ENCODE peak calls at places on chromosome 20, in five cellular contexts. One of them, this sample, is unnamed.

GRCh38 chr20:41854765-41855164 is 236.6 kb upstream of the CHD6 start:
- DNase-seq in nephron progenitor cell: no peak
- DNase-seq in psoas muscle: no peak
- DNase-seq in astrocyte: no peak
- DNase-seq in activated CD8-positive, alpha-beta T cell treated with anti-CD3 and anti-CD28 coated beads for 36 hours: no peak
- DNase-seq in this sample: no peak

GRCh38 chr20:47319517-47320252 is 36.8 kb downstream of the ZMYND8 start:
- DNase-seq in nephron progenitor cell: peak; percentile 10
- DNase-seq in psoas muscle: no peak
- DNase-seq in astrocyte: peak; percentile 85
- DNase-seq in activated CD8-positive, alpha-beta T cell treated with anti-CD3 and anti-CD28 coated beads for 36 hours: no peak
- DNase-seq in this sample: no peak

GRCh38 chr20:41627001-41627400 is 8.8 kb upstream of the CHD6 start:
- DNase-seq in nephron progenitor cell: no peak
- DNase-seq in psoas muscle: no peak
- DNase-seq in astrocyte: no peak
- DNase-seq in activated CD8-positive, alpha-beta T cell treated with anti-CD3 and anti-CD28 coated beads for 36 hours: no peak
- DNase-seq in this sample: no peak

GRCh38 chr20:56515657-56516381 is 8.7 kb upstream of the FAM209A start:
- DNase-seq in nephron progenitor cell: no peak
- DNase-seq in psoas muscle: no peak
- DNase-seq in astrocyte: no peak
- DNase-seq in activated CD8-positive, alpha-beta T cell treated with anti-CD3 and anti-CD28 coated beads for 36 hours: no peak
- DNase-seq in this sample: no peak

GRCh38 chr20:19423892-19424620 is 211.6 kb downstream of the SLC24A3 start:
- DNase-seq in nephron progenitor cell: no peak
- DNase-seq in psoas muscle: no peak
- DNase-seq in astrocyte: no peak
- DNase-seq in activated CD8-positive, alpha-beta T cell treated with anti-CD3 and anti-CD28 coated beads for 36 hours: no peak
- DNase-seq in this sample: no peak

GRCh38 chr20:53718142-53718481 is 124.5 kb upstream of the ZNF217 start:
- DNase-seq in nephron progenitor cell: no peak
- DNase-seq in psoas muscle: no peak
- DNase-seq in astrocyte: no peak
- DNase-seq in activated CD8-positive, alpha-beta T cell treated with anti-CD3 and anti-CD28 coated beads for 36 hours: no peak
- DNase-seq in this sample: no peak

GRCh38 chr20:11686900-11687543 is 230.7 kb upstream of the BTBD3 start:
- DNase-seq in nephron progenitor cell: peak; percentile 14
- DNase-seq in psoas muscle: peak; percentile 51
- DNase-seq in astrocyte: peak; percentile 1
- DNase-seq in activated CD8-positive, alpha-beta T cell treated with anti-CD3 and anti-CD28 coated beads for 36 hours: no peak
- DNase-seq in this sample: peak; percentile 49

GRCh38 chr20:35663516-35663812 is 1.2 kb downstream of the CPNE1 start:
- DNase-seq in nephron progenitor cell: no peak
- DNase-seq in psoas muscle: no peak
- DNase-seq in astrocyte: peak; percentile 25
- DNase-seq in activated CD8-positive, alpha-beta T cell treated with anti-CD3 and anti-CD28 coated beads for 36 hours: no peak
- DNase-seq in this sample: no peak

GRCh38 chr20:8722277-8722928 is 346.5 kb upstream of the PLCB4 start:
- DNase-seq in nephron progenitor cell: peak; percentile 45
- DNase-seq in psoas muscle: no peak
- DNase-seq in astrocyte: peak; percentile 48
- DNase-seq in activated CD8-positive, alpha-beta T cell treated with anti-CD3 and anti-CD28 coated beads for 36 hours: peak; percentile 32
- DNase-seq in this sample: peak; percentile 22

GRCh38 chr20:54078296-54078695 is 7.9 kb upstream of the BCAS1 start:
- DNase-seq in nephron progenitor cell: no peak
- DNase-seq in psoas muscle: no peak
- DNase-seq in astrocyte: no peak
- DNase-seq in activated CD8-positive, alpha-beta T cell treated with anti-CD3 and anti-CD28 coated beads for 36 hours: peak; percentile 57
- DNase-seq in this sample: no peak

GRCh38 chr20:58650181-58650775 is 805 bp upstream of the STX16 start:
- DNase-seq in nephron progenitor cell: peak; percentile 54
- DNase-seq in psoas muscle: no peak
- DNase-seq in astrocyte: no peak
- DNase-seq in activated CD8-positive, alpha-beta T cell treated with anti-CD3 and anti-CD28 coated beads for 36 hours: peak; percentile 52
- DNase-seq in this sample: peak; percentile 31

GRCh38 chr20:3072530-3073250 is 1.3 kb downstream of the OXT start:
- DNase-seq in nephron progenitor cell: no peak
- DNase-seq in psoas muscle: no peak
- DNase-seq in astrocyte: no peak
- DNase-seq in activated CD8-positive, alpha-beta T cell treated with anti-CD3 and anti-CD28 coated beads for 36 hours: no peak
- DNase-seq in this sample: no peak

GRCh38 chr20:50395914-50396488 is 114.2 kb upstream of the PTPN1 start:
- DNase-seq in nephron progenitor cell: no peak
- DNase-seq in psoas muscle: no peak
- DNase-seq in astrocyte: no peak
- DNase-seq in activated CD8-positive, alpha-beta T cell treated with anti-CD3 and anti-CD28 coated beads for 36 hours: no peak
- DNase-seq in this sample: no peak

GRCh38 chr20:19691125-19691524 is 66.9 kb upstream of the RIN2 start:
- DNase-seq in nephron progenitor cell: no peak
- DNase-seq in psoas muscle: no peak
- DNase-seq in astrocyte: no peak
- DNase-seq in activated CD8-positive, alpha-beta T cell treated with anti-CD3 and anti-CD28 coated beads for 36 hours: no peak
- DNase-seq in this sample: no peak

GRCh38 chr20:1741309-1742048 is 83.9 kb upstream of the SIRPG start:
- DNase-seq in nephron progenitor cell: no peak
- DNase-seq in psoas muscle: no peak
- DNase-seq in astrocyte: no peak
- DNase-seq in activated CD8-positive, alpha-beta T cell treated with anti-CD3 and anti-CD28 coated beads for 36 hours: no peak
- DNase-seq in this sample: no peak

GRCh38 chr20:37501940-37502339 is 19.1 kb upstream of the NNAT start:
- DNase-seq in nephron progenitor cell: no peak
- DNase-seq in psoas muscle: no peak
- DNase-seq in astrocyte: no peak
- DNase-seq in activated CD8-positive, alpha-beta T cell treated with anti-CD3 and anti-CD28 coated beads for 36 hours: no peak
- DNase-seq in this sample: no peak

GRCh38 chr20:52572687-52573086 is 381.1 kb upstream of the ZFP64 start:
- DNase-seq in nephron progenitor cell: no peak
- DNase-seq in psoas muscle: no peak
- DNase-seq in astrocyte: peak; percentile 8
- DNase-seq in activated CD8-positive, alpha-beta T cell treated with anti-CD3 and anti-CD28 coated beads for 36 hours: no peak
- DNase-seq in this sample: no peak

GRCh38 chr20:62824476-62825287 is 7.8 kb downstream of the COL9A3 start:
- DNase-seq in nephron progenitor cell: peak; percentile 72
- DNase-seq in psoas muscle: no peak
- DNase-seq in astrocyte: no peak
- DNase-seq in activated CD8-positive, alpha-beta T cell treated with anti-CD3 and anti-CD28 coated beads for 36 hours: no peak
- DNase-seq in this sample: peak; percentile 72

GRCh38 chr20:11178946-11179654 is 505.3 kb upstream of the JAG1 start:
- DNase-seq in nephron progenitor cell: no peak
- DNase-seq in psoas muscle: no peak
- DNase-seq in astrocyte: peak; percentile 89
- DNase-seq in activated CD8-positive, alpha-beta T cell treated with anti-CD3 and anti-CD28 coated beads for 36 hours: no peak
- DNase-seq in this sample: no peak

GRCh38 chr20:22371843-22372242 is 212.5 kb downstream of the FOXA2 start:
- DNase-seq in nephron progenitor cell: no peak
- DNase-seq in psoas muscle: no peak
- DNase-seq in astrocyte: no peak
- DNase-seq in activated CD8-positive, alpha-beta T cell treated with anti-CD3 and anti-CD28 coated beads for 36 hours: peak; percentile 5
- DNase-seq in this sample: no peak

GRCh38 chr20:61663521-61664425 is 401.9 kb downstream of the TAF4 start:
- DNase-seq in nephron progenitor cell: no peak
- DNase-seq in psoas muscle: no peak
- DNase-seq in astrocyte: no peak
- DNase-seq in activated CD8-positive, alpha-beta T cell treated with anti-CD3 and anti-CD28 coated beads for 36 hours: no peak
- DNase-seq in this sample: no peak

GRCh38 chr20:62025832-62026563 is 39.7 kb downstream of the TAF4 start:
- DNase-seq in nephron progenitor cell: no peak
- DNase-seq in psoas muscle: peak; percentile 36
- DNase-seq in astrocyte: peak; percentile 20
- DNase-seq in activated CD8-positive, alpha-beta T cell treated with anti-CD3 and anti-CD28 coated beads for 36 hours: peak; percentile 48
- DNase-seq in this sample: no peak

GRCh38 chr20:646868-647233 is 6.1 kb downstream of the SRXN1 start:
- DNase-seq in nephron progenitor cell: no peak
- DNase-seq in psoas muscle: no peak
- DNase-seq in astrocyte: no peak
- DNase-seq in activated CD8-positive, alpha-beta T cell treated with anti-CD3 and anti-CD28 coated beads for 36 hours: no peak
- DNase-seq in this sample: no peak

GRCh38 chr20:6595704-6596103 is 171.8 kb upstream of the BMP2 start:
- DNase-seq in nephron progenitor cell: no peak
- DNase-seq in psoas muscle: no peak
- DNase-seq in astrocyte: peak; percentile 96
- DNase-seq in activated CD8-positive, alpha-beta T cell treated with anti-CD3 and anti-CD28 coated beads for 36 hours: no peak
- DNase-seq in this sample: no peak

GRCh38 chr20:1255675-1256074 is 10.4 kb upstream of the SNPH start:
- DNase-seq in nephron progenitor cell: no peak
- DNase-seq in psoas muscle: no peak
- DNase-seq in astrocyte: no peak
- DNase-seq in activated CD8-positive, alpha-beta T cell treated with anti-CD3 and anti-CD28 coated beads for 36 hours: no peak
- DNase-seq in this sample: no peak

GRCh38 chr20:17357238-17357637 is 130.4 kb downstream of the PCSK2 start:
- DNase-seq in nephron progenitor cell: no peak
- DNase-seq in psoas muscle: no peak
- DNase-seq in astrocyte: no peak
- DNase-seq in activated CD8-positive, alpha-beta T cell treated with anti-CD3 and anti-CD28 coated beads for 36 hours: no peak
- DNase-seq in this sample: no peak

GRCh38 chr20:63648895-63649589 is 4.2 kb downstream of the STMN3 start:
- DNase-seq in nephron progenitor cell: no peak
- DNase-seq in psoas muscle: no peak
- DNase-seq in astrocyte: no peak
- DNase-seq in activated CD8-positive, alpha-beta T cell treated with anti-CD3 and anti-CD28 coated beads for 36 hours: no peak
- DNase-seq in this sample: no peak

GRCh38 chr20:52945862-52946522 is 26.2 kb upstream of the TSHZ2 start:
- DNase-seq in nephron progenitor cell: no peak
- DNase-seq in psoas muscle: no peak
- DNase-seq in astrocyte: no peak
- DNase-seq in activated CD8-positive, alpha-beta T cell treated with anti-CD3 and anti-CD28 coated beads for 36 hours: no peak
- DNase-seq in this sample: no peak

GRCh38 chr20:64160536-64161495 is 3.4 kb upstream of the MYT1 start:
- DNase-seq in nephron progenitor cell: peak; percentile 27
- DNase-seq in psoas muscle: no peak
- DNase-seq in astrocyte: no peak
- DNase-seq in activated CD8-positive, alpha-beta T cell treated with anti-CD3 and anti-CD28 coated beads for 36 hours: no peak
- DNase-seq in this sample: peak; percentile 84

GRCh38 chr20:58306421-58307261 is 2.9 kb upstream of the RAB22A start:
- DNase-seq in nephron progenitor cell: no peak
- DNase-seq in psoas muscle: no peak
- DNase-seq in astrocyte: peak; percentile 84
- DNase-seq in activated CD8-positive, alpha-beta T cell treated with anti-CD3 and anti-CD28 coated beads for 36 hours: peak; percentile 80
- DNase-seq in this sample: no peak

DNA sequence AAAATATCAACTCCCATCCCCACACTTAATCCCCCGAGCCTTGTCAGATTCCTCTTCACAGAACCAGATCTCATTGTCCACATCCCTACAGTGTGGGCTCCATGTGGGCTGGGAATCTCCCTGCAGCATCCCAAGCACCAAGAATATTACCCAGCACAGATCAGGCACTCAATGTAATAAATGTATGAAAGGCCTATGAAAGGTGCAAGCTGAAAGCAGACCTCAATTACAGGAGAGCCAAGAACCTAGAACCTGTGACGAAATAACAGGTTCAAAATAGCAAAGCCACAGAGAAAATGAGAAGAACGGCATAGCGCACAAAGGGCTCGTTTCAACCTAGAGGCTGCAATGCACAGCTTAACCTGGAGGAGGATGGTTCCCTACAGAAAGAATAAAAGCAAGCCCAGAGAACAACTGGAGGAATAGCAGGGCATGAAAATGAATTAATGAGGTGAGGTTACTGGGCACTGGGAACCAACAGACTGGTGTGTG is 3.1 kb downstream of the SLC23A2 start:
- DNase-seq in nephron progenitor cell: no peak
- DNase-seq in psoas muscle: no peak
- DNase-seq in astrocyte: no peak
- DNase-seq in activated CD8-positive, alpha-beta T cell treated with anti-CD3 and anti-CD28 coated beads for 36 hours: no peak
- DNase-seq in this sample: no peak
- TF ChIP-seq CTCF in nephron progenitor cell: no peak
- TF ChIP-seq CTCF in psoas muscle: no peak
- TF ChIP-seq CTCF in astrocyte: no peak
- TF ChIP-seq CTCF in activated CD8-positive, alpha-beta T cell treated with anti-CD3 and anti-CD28 coated beads for 36 hours: no peak
- TF ChIP-seq CTCF in this sample: peak; percentile 41

GRCh38 chr20:44245977-44246376 is 1.1 kb upstream of the GDAP1L1 start:
- DNase-seq in nephron progenitor cell: no peak
- DNase-seq in psoas muscle: no peak
- DNase-seq in astrocyte: no peak
- DNase-seq in activated CD8-positive, alpha-beta T cell treated with anti-CD3 and anti-CD28 coated beads for 36 hours: no peak
- DNase-seq in this sample: no peak

GRCh38 chr20:44251284-44251683 is 4.2 kb downstream of the GDAP1L1 start:
- DNase-seq in nephron progenitor cell: no peak
- DNase-seq in psoas muscle: no peak
- DNase-seq in astrocyte: no peak
- DNase-seq in activated CD8-positive, alpha-beta T cell treated with anti-CD3 and anti-CD28 coated beads for 36 hours: no peak
- DNase-seq in this sample: no peak

GRCh38 chr20:44247131-44247571 is at the start of gene GDAP1L1:
- DNase-seq in nephron progenitor cell: peak; percentile 67
- DNase-seq in psoas muscle: no peak
- DNase-seq in astrocyte: no peak
- DNase-seq in activated CD8-positive, alpha-beta T cell treated with anti-CD3 and anti-CD28 coated beads for 36 hours: no peak
- DNase-seq in this sample: peak; percentile 90

GRCh38 chr20:44247676-44248419 is 740 bp downstream of the GDAP1L1 start:
- DNase-seq in nephron progenitor cell: peak; percentile 90
- DNase-seq in psoas muscle: no peak
- DNase-seq in astrocyte: peak; percentile 5
- DNase-seq in activated CD8-positive, alpha-beta T cell treated with anti-CD3 and anti-CD28 coated beads for 36 hours: peak; percentile 44
- DNase-seq in this sample: peak; percentile 59

DNA sequence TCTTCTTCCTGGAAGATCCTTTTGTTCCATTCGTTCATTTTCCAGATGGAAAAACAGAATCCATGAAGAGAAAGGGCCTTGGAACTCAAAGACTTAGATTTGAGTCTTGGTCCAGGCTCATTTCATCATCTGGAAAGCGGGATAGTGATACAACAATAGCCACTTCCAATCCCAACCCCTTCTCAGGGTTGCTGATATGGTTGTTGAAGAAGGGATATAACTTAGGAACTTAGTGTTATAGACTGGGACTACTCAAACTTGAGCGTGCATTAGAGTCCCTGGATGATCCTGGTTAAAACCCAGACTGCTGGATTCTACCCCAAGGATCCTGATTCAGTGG is 1.3 kb downstream of the GDAP1L1 start:
- DNase-seq in nephron progenitor cell: no peak
- DNase-seq in psoas muscle: no peak
- DNase-seq in astrocyte: no peak
- DNase-seq in activated CD8-positive, alpha-beta T cell treated with anti-CD3 and anti-CD28 coated beads for 36 hours: no peak
- DNase-seq in this sample: no peak
- TF ChIP-seq CTCF in nephron progenitor cell: no peak
- TF ChIP-seq CTCF in psoas muscle: no peak
- TF ChIP-seq CTCF in astrocyte: no peak
- TF ChIP-seq CTCF in activated CD8-positive, alpha-beta T cell treated with anti-CD3 and anti-CD28 coated beads for 36 hours: no peak
- TF ChIP-seq CTCF in this sample: no peak

DNA sequence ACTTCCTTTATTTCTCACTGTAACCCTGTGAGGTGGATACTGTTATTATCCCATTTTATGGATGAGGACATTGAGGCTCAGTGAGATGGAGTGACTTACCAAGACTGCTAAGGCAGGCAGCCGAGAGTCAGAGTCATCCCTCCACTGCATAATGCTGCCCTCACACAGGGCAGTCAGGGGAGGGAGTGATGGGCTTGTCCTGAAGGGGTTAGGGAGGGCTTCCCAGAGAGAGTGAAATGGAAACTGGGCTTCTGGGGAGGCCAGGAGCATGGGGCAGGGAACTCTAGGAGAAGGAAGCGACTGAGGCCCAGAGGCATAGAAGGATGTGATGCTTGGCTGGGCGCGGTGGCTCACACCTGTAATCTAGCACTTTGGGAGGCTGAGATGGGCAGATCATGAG is 31.1 kb downstream of the TM9SF4 start:
- DNase-seq in nephron progenitor cell: no peak
- DNase-seq in psoas muscle: no peak
- DNase-seq in astrocyte: no peak
- DNase-seq in activated CD8-positive, alpha-beta T cell treated with anti-CD3 and anti-CD28 coated beads for 36 hours: no peak
- DNase-seq in this sample: no peak
- TF ChIP-seq CTCF in nephron progenitor cell: no peak
- TF ChIP-seq CTCF in psoas muscle: no peak
- TF ChIP-seq CTCF in astrocyte: no peak
- TF ChIP-seq CTCF in activated CD8-positive, alpha-beta T cell treated with anti-CD3 and anti-CD28 coated beads for 36 hours: no peak
- TF ChIP-seq CTCF in this sample: no peak

GRCh38 chr20:46312075-46312944 is 4.0 kb upstream of the CDH22 start:
- DNase-seq in nephron progenitor cell: peak; percentile 78
- DNase-seq in psoas muscle: no peak
- DNase-seq in astrocyte: no peak
- DNase-seq in activated CD8-positive, alpha-beta T cell treated with anti-CD3 and anti-CD28 coated beads for 36 hours: peak; percentile 13
- DNase-seq in this sample: peak; percentile 47
- TF ChIP-seq CTCF in nephron progenitor cell: peak; percentile 34
- TF ChIP-seq CTCF in psoas muscle: no peak
- TF ChIP-seq CTCF in astrocyte: no peak
- TF ChIP-seq CTCF in activated CD8-positive, alpha-beta T cell treated with anti-CD3 and anti-CD28 coated beads for 36 hours: no peak
- TF ChIP-seq CTCF in this sample: no peak

This sample was measured in glutamatergic neuron.